ENCODE peak calls at places on chromosome 10, in five cellular contexts. S is stimulated activated CD4-positive, alpha-beta T cell treated with anti-CD3 and anti-CD28 coated beads, Interleukin-4, amount 100 ng/mL, for 48 hours; K is AG04450; W is NCI-H510A; B is skeletal muscle cell. L is an unnamed sample.

GRCh38 chr10:118045842-118046490 is 775 bp downstream of the RAB11FIP2 start:
- DNase-seq in K (no peak), W (peak), S (peak), B (no peak), L (peak)

GRCh38 chr10:63421591-63421990 is 44.2 kb downstream of the JMJD1C start:
- DNase-seq in K (no peak), W (no peak), B (no peak), S (no peak), L (no peak)

GRCh38 chr10:133467286-133467911 is 13.7 kb downstream of the SCART1 start:
- DNase-seq in K (no peak), B (no peak), W (no peak), S (no peak), L (no peak)

GRCh38 chr10:109946680-109947446 is 23.6 kb upstream of the XPNPEP1 start:
- DNase-seq in W (no peak), S (no peak), K (no peak), B (no peak), L (no peak)

GRCh38 chr10:96283351-96283750 is 12.0 kb upstream of the BLNK start:
- DNase-seq in B (no peak), K (no peak), S (no peak), W (no peak), L (no peak)

GRCh38 chr10:110138197-110138812 is 69.1 kb upstream of the MXI1 start:
- DNase-seq in W (peak), B (no peak), K (peak), S (no peak), L (peak)

GRCh38 chr10:25026463-25026862 is 10.1 kb downstream of the THNSL1 start:
- DNase-seq in W (no peak), B (no peak), S (no peak), K (no peak), L (peak)

GRCh38 chr10:122258136-122259074 is 12.7 kb upstream of the BTBD16 start:
- DNase-seq in W (no peak), K (peak), S (no peak), B (no peak), L (no peak)

GRCh38 chr10:74855027-74855426 is 28.6 kb downstream of the KAT6B start:
- DNase-seq in K (no peak), W (no peak), B (no peak), S (no peak), L (no peak)

GRCh38 chr10:70803768-70804423 is 11.9 kb upstream of the SGPL1 start:
- DNase-seq in S (no peak), W (peak), K (no peak), B (no peak), L (peak)

GRCh38 chr10:12504628-12505027 is 155.3 kb downstream of the CAMK1D start:
- DNase-seq in S (no peak), B (no peak), K (no peak), W (no peak), L (no peak)

GRCh38 chr10:104331208-104331838 is 6.9 kb downstream of the ITPRIP start:
- DNase-seq in S (no peak), W (no peak), B (no peak), K (no peak), L (peak)

GRCh38 chr10:132271458-132272011 is 36.2 kb downstream of the STK32C start:
- DNase-seq in S (no peak), K (no peak), B (no peak), W (no peak), L (no peak)

GRCh38 chr10:50417906-50418697 is 166.8 kb upstream of the ASAH2 start:
- DNase-seq in S (peak), W (no peak), K (peak), B (no peak), L (peak)

GRCh38 chr10:71015674-71016073 is 127.3 kb upstream of the PCBD1 start:
- DNase-seq in W (no peak), S (no peak), B (no peak), K (no peak), L (no peak)

GRCh38 chr10:86813101-86813500 is 56.7 kb downstream of the BMPR1A start:
- DNase-seq in W (no peak), K (no peak), S (no peak), B (no peak), L (no peak)

GRCh38 chr10:117532003-117532385 is 10.6 kb upstream of the EMX2 start:
- DNase-seq in W (no peak), B (no peak), S (no peak), K (no peak), L (no peak)

GRCh38 chr10:26093229-26093628 is 123.3 kb upstream of the GAD2 start:
- DNase-seq in W (no peak), B (no peak), K (no peak), S (no peak), L (no peak)

L was measured in foreskin keratinocyte.